ENCODE peak calls at places on chromosomes 11 and 22, in seven cellular contexts. S is BJ, I is fibroblast of lung, D is epithelial cell of esophagus, N is cardiac muscle cell, K is AG10803, Q is pancreas. Y is an unnamed sample.

GRCh38 chr11:57504511-57504910 is 11.0 kb downstream of the SLC43A1 start:
- DNase-seq in S (no peak), I (no peak), D (no peak), N (no peak), K (no peak), Q (no peak), Y (no peak)

GRCh38 chr11:131331546-131331945 is 38.9 kb upstream of the NTM start:
- DNase-seq in S (no peak), I (no peak), D (peak), N (no peak), K (no peak), Q (no peak), Y (no peak)

GRCh38 chr11:708511-708910 is 2.5 kb downstream of the EPS8L2 start:
- DNase-seq in S (no peak), I (no peak), D (no peak), N (no peak), K (no peak), Q (no peak), Y (no peak)

GRCh38 chr11:100525635-100526034 is 161.5 kb upstream of the ARHGAP42 start:
- DNase-seq in S (no peak), I (no peak), D (peak), N (no peak), K (no peak), Q (no peak), Y (no peak)

GRCh38 chr11:12260731-12261521 is 116.4 kb upstream of the PARVA start:
- DNase-seq in S (no peak), I (no peak), D (no peak), N (no peak), K (no peak), Q (no peak), Y (no peak)

GRCh38 chr22:28815101-28815500 is 14.7 kb upstream of the XBP1 start:
- DNase-seq in S (no peak), I (no peak), D (no peak), N (no peak), K (no peak), Q (no peak), Y (no peak)

GRCh38 chr11:77083553-77084245 is 16.9 kb downstream of the CAPN5 start:
- DNase-seq in S (no peak), I (no peak), D (no peak), N (no peak), K (no peak), Q (no peak), Y (no peak)

GRCh38 chr11:7612661-7613393 is 60.5 kb downstream of the CYB5R2 start:
- DNase-seq in S (no peak), I (no peak), D (peak), N (peak), K (no peak), Q (peak), Y (no peak)

GRCh38 chr22:49213731-49214352 is 613.8 kb downstream of the BRD1 start:
- DNase-seq in S (no peak), I (no peak), D (no peak), N (no peak), K (no peak), Q (no peak), Y (no peak)

GRCh38 chr22:44755418-44755817 is 3.0 kb downstream of the ARHGAP8 start:
- DNase-seq in S (no peak), I (no peak), D (no peak), N (no peak), K (no peak), Q (no peak), Y (no peak)

GRCh38 chr22:44755000-44755399 is 2.6 kb downstream of the ARHGAP8 start:
- DNase-seq in S (no peak), I (no peak), D (no peak), N (no peak), K (no peak), Q (no peak), Y (no peak)

GRCh38 chr22:44755956-44756361 is 3.6 kb downstream of the ARHGAP8 start:
- DNase-seq in S (no peak), I (no peak), D (peak), N (no peak), K (no peak), Q (peak), Y (no peak)

GRCh38 chr22:44752285-44753188 is at the start of gene ARHGAP8:
- DNase-seq in S (no peak), I (no peak), D (peak), N (no peak), K (no peak), Q (peak), Y (no peak)

DNA sequence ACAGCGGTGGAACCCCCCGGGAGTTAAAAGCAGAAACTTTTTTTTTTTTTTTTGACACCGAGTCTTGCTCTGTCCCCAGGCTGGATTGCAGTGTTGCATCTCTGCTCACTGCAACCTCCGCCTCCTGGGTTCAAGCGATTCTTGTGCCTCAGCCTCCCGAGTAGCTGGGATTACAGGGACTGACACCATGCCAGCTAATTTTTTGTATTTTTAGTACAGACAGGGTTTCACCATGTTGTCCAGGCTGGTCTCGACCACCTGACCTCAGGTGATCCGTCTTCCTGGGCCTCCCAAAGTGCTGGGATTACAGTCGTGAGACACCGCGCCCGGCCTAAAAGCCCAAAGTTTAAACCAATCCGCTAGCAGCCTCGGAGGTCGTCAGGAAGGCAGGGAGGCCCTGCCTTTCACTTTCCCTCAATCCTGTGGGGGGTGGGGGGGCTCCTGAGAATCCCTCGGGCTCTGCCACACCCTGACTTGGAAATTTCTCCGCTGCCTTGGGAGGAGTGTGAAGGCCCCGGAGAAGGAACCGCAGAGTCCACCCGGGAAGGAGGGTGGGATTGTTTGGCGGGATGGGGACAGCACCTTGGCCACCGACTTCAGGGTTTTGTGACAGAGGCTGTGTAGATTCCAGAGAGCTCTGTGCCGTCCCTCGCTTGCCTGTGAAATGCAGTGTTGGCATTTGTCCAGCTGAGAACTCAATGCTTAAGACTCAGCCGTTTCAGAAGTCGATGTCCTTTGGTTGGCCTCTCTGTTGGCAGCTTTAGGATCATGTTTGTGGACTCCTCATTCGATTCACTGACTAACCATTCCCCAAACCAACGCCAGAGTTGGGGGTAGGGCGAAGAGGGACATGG is 1.0 kb downstream of the ARHGAP8 start:
- DNase-seq in S (no peak), I (peak), D (peak), N (peak), K (peak), Q (no peak), Y (no peak)
- H3K4me3 ChIP-seq in S (no peak), I (no peak), D (peak), N (peak), K (no peak), Q (peak), Y (no peak)

GRCh38 chr22:36610056-36610455 is 81.1 kb upstream of the EIF3D start:
- DNase-seq in S (no peak), I (no peak), D (no peak), N (no peak), K (no peak), Q (no peak), Y (no peak)

GRCh38 chr22:36610567-36610966 is 81.6 kb upstream of the EIF3D start:
- DNase-seq in S (no peak), I (no peak), D (no peak), N (no peak), K (no peak), Q (peak), Y (no peak)

GRCh38 chr22:36606659-36607058 is 77.7 kb upstream of the EIF3D start:
- DNase-seq in S (no peak), I (no peak), D (no peak), N (no peak), K (no peak), Q (no peak), Y (no peak)

GRCh38 chr22:36611241-36611976 is 82.4 kb upstream of the EIF3D start:
- DNase-seq in S (no peak), I (no peak), D (no peak), N (no peak), K (no peak), Q (peak), Y (no peak)

DNA sequence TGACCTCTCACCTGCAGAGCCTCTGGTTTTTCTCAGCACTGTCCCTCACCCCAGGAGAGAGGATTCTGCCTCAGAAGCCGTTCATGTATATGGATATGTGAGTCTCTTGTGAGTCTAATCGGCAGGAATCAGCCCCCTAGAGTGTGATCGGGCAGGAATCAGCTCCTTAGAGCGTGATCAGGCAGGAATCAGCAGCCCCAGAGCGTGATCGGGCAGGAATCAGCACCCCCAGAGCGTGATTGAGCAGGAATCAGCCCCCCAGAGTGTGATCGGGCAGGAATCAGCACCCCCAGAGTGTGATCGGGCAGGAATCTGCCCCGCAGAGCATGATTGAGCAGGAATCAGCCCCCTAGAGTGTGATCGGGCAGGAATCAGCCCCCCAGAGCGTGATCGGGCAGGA is 80.0 kb upstream of the EIF3D start:
- DNase-seq in S (no peak), I (no peak), D (no peak), N (no peak), K (no peak), Q (no peak), Y (no peak)
- TF ChIP-seq CTCF in S (no peak), I (no peak), D (no peak), N (no peak), K (no peak), Q (no peak), Y (no peak)

GRCh38 chr11:114298701-114299090 is 2.5 kb downstream of the NNMT start:
- DNase-seq in S (no peak), I (no peak), D (no peak), N (peak), K (no peak), Q (no peak), Y (no peak)

GRCh38 chr11:114304065-114304464 is 7.9 kb downstream of the NNMT start:
- DNase-seq in S (no peak), I (no peak), D (no peak), N (no peak), K (no peak), Q (no peak), Y (no peak)

GRCh38 chr11:114302663-114303062 is 6.5 kb downstream of the NNMT start:
- DNase-seq in S (no peak), I (no peak), D (no peak), N (peak), K (no peak), Q (no peak), Y (no peak)

GRCh38 chr11:114301927-114302326 is 5.7 kb downstream of the NNMT start:
- DNase-seq in S (no peak), I (no peak), D (no peak), N (no peak), K (no peak), Q (no peak), Y (no peak)

GRCh38 chr11:114301088-114301487 is 4.9 kb downstream of the NNMT start:
- DNase-seq in S (no peak), I (no peak), D (no peak), N (peak), K (no peak), Q (no peak), Y (no peak)
- H3K4me3 ChIP-seq in S (peak), I (no peak), D (no peak), N (no peak), K (peak), Q (no peak), Y (peak)

GRCh38 chr11:103800406-103801114 is 235.9 kb upstream of the DDI1 start:
- DNase-seq in S (no peak), I (no peak), D (no peak), N (peak), K (peak), Q (no peak), Y (no peak)
- TF ChIP-seq CTCF in S (peak), I (no peak), D (no peak), N (peak), K (no peak), Q (no peak), Y (no peak)

GRCh38 chr11:65489706-65490310 is 9.0 kb upstream of the MALAT1 start:
- DNase-seq in S (no peak), I (peak), D (no peak), N (peak), K (peak), Q (no peak), Y (no peak)

GRCh38 chr11:65487467-65488272 is 11.2 kb upstream of the MALAT1 start:
- DNase-seq in S (peak), I (peak), D (peak), N (peak), K (peak), Q (peak), Y (peak)

GRCh38 chr11:65489061-65489705 is 9.7 kb upstream of the MALAT1 start:
- DNase-seq in S (peak), I (peak), D (no peak), N (peak), K (peak), Q (no peak), Y (no peak)

GRCh38 chr11:65486570-65487466 is 12.0 kb upstream of the MALAT1 start:
- DNase-seq in S (no peak), I (no peak), D (no peak), N (no peak), K (no peak), Q (no peak), Y (no peak)

GRCh38 chr11:65488273-65489058 is 10.4 kb upstream of the MALAT1 start:
- DNase-seq in S (no peak), I (peak), D (peak), N (peak), K (peak), Q (no peak), Y (no peak)
- H3K4me3 ChIP-seq in S (peak), I (peak), D (peak), N (no peak), K (peak), Q (no peak), Y (no peak)

GRCh38 chr11:64998141-64998540 is 1.4 kb upstream of the BATF2 start:
- DNase-seq in S (no peak), I (no peak), D (no peak), N (no peak), K (no peak), Q (no peak), Y (no peak)

GRCh38 chr11:64998690-64999431 is 2.1 kb upstream of the BATF2 start:
- DNase-seq in S (no peak), I (no peak), D (no peak), N (no peak), K (no peak), Q (peak), Y (no peak)

GRCh38 chr11:64994318-64994717 is 2.5 kb downstream of the BATF2 start:
- DNase-seq in S (no peak), I (no peak), D (no peak), N (no peak), K (no peak), Q (no peak), Y (no peak)

GRCh38 chr11:64996327-64996709 is 453 bp downstream of the BATF2 start:
- DNase-seq in S (no peak), I (no peak), D (no peak), N (no peak), K (no peak), Q (no peak), Y (no peak)

DNA sequence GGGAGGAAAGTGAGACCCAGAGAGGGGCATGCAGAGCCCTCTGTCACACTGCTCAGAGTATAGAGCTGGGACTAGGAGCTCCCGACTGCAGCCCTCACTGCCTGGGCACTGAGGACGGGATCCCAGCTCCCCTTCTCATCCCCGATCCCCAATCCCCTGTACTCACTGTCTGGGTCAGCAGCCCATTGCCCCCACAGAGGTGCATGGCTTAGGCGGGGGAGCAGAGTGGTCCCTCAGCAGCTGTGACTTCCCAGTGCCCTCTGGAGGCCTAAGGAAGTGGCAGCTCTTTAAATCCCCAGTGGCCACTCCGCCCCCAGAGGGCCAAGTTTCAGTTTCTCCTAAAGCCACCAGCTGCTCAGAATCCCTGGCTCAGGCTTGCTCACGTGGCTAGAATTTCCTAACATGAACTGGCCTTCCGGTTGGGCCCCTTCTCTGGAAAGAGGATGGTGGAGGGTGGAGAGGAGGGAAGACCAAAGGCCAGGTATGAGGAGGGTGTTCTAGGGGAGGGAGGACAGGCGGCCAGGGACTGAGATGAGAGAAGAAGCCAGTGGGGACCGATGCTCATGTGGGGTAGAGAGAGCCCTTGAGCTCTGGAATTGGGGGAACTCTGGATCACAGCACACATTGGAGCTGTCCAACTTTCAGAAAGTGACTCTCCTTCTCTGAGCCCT is at the start of gene BATF2:
- DNase-seq in S (no peak), I (peak), D (peak), N (peak), K (peak), Q (peak), Y (peak)
- TF ChIP-seq CTCF in S (peak), I (peak), D (no peak), N (peak), K (peak), Q (peak), Y (peak)